ENCODE peak calls at places on chromosome 16, in five cellular contexts. One of them, this sample, is unnamed.

GRCh38 chr16:546909-547770 is 13.1 kb upstream of the PRR35 start:
- DNase-seq in breast epithelium: peak
- DNase-seq in left ventricle myocardium inferior: peak
- DNase-seq in heart right ventricle: peak
- DNase-seq in BE2C: peak
- DNase-seq in this sample: no peak

GRCh38 chr16:28912558-28912957 is 12.5 kb downstream of the RABEP2 start:
- DNase-seq in left ventricle myocardium inferior: no peak
- DNase-seq in heart right ventricle: no peak
- DNase-seq in BE2C: no peak
- DNase-seq in breast epithelium: no peak
- DNase-seq in this sample: no peak

GRCh38 chr16:17970816-17971291 is 365.7 kb downstream of the NPIPA8 start:
- DNase-seq in left ventricle myocardium inferior: no peak
- DNase-seq in breast epithelium: no peak
- DNase-seq in BE2C: no peak
- DNase-seq in heart right ventricle: no peak
- DNase-seq in this sample: no peak

GRCh38 chr16:60729052-60729451 is 1307.2 kb downstream of the CDH8 start:
- DNase-seq in breast epithelium: no peak
- DNase-seq in heart right ventricle: no peak
- DNase-seq in BE2C: no peak
- DNase-seq in left ventricle myocardium inferior: no peak
- DNase-seq in this sample: no peak

GRCh38 chr16:10385725-10386516 is at the start of gene ATF7IP2:
- DNase-seq in heart right ventricle: peak
- DNase-seq in BE2C: peak
- DNase-seq in breast epithelium: peak
- DNase-seq in left ventricle myocardium inferior: peak
- DNase-seq in this sample: no peak

GRCh38 chr16:61195006-61195405 is 841.2 kb downstream of the CDH8 start:
- DNase-seq in breast epithelium: no peak
- DNase-seq in left ventricle myocardium inferior: no peak
- DNase-seq in heart right ventricle: no peak
- DNase-seq in BE2C: no peak
- DNase-seq in this sample: no peak

GRCh38 chr16:67773099-67773498 is 33.3 kb downstream of the RANBP10 start:
- DNase-seq in BE2C: no peak
- DNase-seq in breast epithelium: no peak
- DNase-seq in left ventricle myocardium inferior: peak
- DNase-seq in heart right ventricle: no peak
- DNase-seq in this sample: no peak

GRCh38 chr16:9126609-9127008 is 35.2 kb downstream of the HAPSTR1 start:
- DNase-seq in heart right ventricle: no peak
- DNase-seq in BE2C: no peak
- DNase-seq in breast epithelium: no peak
- DNase-seq in left ventricle myocardium inferior: no peak
- DNase-seq in this sample: no peak

GRCh38 chr16:81697321-81697885 is 81.7 kb upstream of the PLCG2 start:
- DNase-seq in left ventricle myocardium inferior: peak
- DNase-seq in heart right ventricle: peak
- DNase-seq in breast epithelium: peak
- DNase-seq in BE2C: peak
- DNase-seq in this sample: peak

GRCh38 chr16:71853413-71853812 is 7.6 kb downstream of the ATXN1L start:
- DNase-seq in BE2C: no peak
- DNase-seq in breast epithelium: no peak
- DNase-seq in left ventricle myocardium inferior: no peak
- DNase-seq in heart right ventricle: no peak
- DNase-seq in this sample: no peak

GRCh38 chr16:49350265-49351103 is 23.1 kb upstream of the C16orf78 start:
- DNase-seq in breast epithelium: peak
- DNase-seq in heart right ventricle: peak
- DNase-seq in left ventricle myocardium inferior: peak
- DNase-seq in BE2C: peak
- DNase-seq in this sample: no peak

GRCh38 chr16:65102326-65102725 is 19.5 kb downstream of the CDH11 start:
- DNase-seq in breast epithelium: no peak
- DNase-seq in heart right ventricle: no peak
- DNase-seq in left ventricle myocardium inferior: no peak
- DNase-seq in BE2C: no peak
- DNase-seq in this sample: no peak

GRCh38 chr16:82881517-82881916 is 254.7 kb downstream of the CDH13 start:
- DNase-seq in breast epithelium: no peak
- DNase-seq in BE2C: no peak
- DNase-seq in left ventricle myocardium inferior: no peak
- DNase-seq in heart right ventricle: no peak
- DNase-seq in this sample: no peak

GRCh38 chr16:78376452-78376851 is 277.0 kb downstream of the WWOX start:
- DNase-seq in left ventricle myocardium inferior: no peak
- DNase-seq in BE2C: no peak
- DNase-seq in heart right ventricle: no peak
- DNase-seq in breast epithelium: no peak
- DNase-seq in this sample: no peak

GRCh38 chr16:1327619-1327947 is 5.9 kb upstream of the BAIAP3 start:
- DNase-seq in BE2C: no peak
- DNase-seq in left ventricle myocardium inferior: no peak
- DNase-seq in heart right ventricle: no peak
- DNase-seq in breast epithelium: no peak
- DNase-seq in this sample: no peak

GRCh38 chr16:12293017-12293618 is 316.6 kb downstream of the SNX29 start:
- DNase-seq in heart right ventricle: no peak
- DNase-seq in left ventricle myocardium inferior: no peak
- DNase-seq in breast epithelium: no peak
- DNase-seq in BE2C: no peak
- DNase-seq in this sample: no peak

GRCh38 chr16:80541306-80541694 is 507 bp downstream of the DYNLRB2 start:
- DNase-seq in heart right ventricle: no peak
- DNase-seq in BE2C: no peak
- DNase-seq in left ventricle myocardium inferior: no peak
- DNase-seq in breast epithelium: no peak
- DNase-seq in this sample: no peak

GRCh38 chr16:27458196-27458728 is 56.3 kb downstream of the IL21R start:
- DNase-seq in BE2C: no peak
- DNase-seq in left ventricle myocardium inferior: no peak
- DNase-seq in heart right ventricle: no peak
- DNase-seq in breast epithelium: no peak
- DNase-seq in this sample: no peak

GRCh38 chr16:15644306-15644961 is 1.5 kb upstream of the MARF1 start:
- DNase-seq in heart right ventricle: no peak
- DNase-seq in left ventricle myocardium inferior: no peak
- DNase-seq in breast epithelium: no peak
- DNase-seq in BE2C: no peak
- DNase-seq in this sample: no peak

GRCh38 chr16:81599034-81599744 is 154.6 kb downstream of the CMIP start:
- DNase-seq in BE2C: no peak
- DNase-seq in breast epithelium: no peak
- DNase-seq in heart right ventricle: no peak
- DNase-seq in left ventricle myocardium inferior: no peak
- DNase-seq in this sample: peak

GRCh38 chr16:721765-722481 is 977 bp downstream of the ANTKMT start:
- DNase-seq in left ventricle myocardium inferior: no peak
- DNase-seq in breast epithelium: no peak
- DNase-seq in heart right ventricle: peak
- DNase-seq in BE2C: no peak
- DNase-seq in this sample: no peak

GRCh38 chr16:67260426-67261063 is 11.8 kb downstream of the SLC9A5 start:
- DNase-seq in breast epithelium: no peak
- DNase-seq in heart right ventricle: no peak
- DNase-seq in left ventricle myocardium inferior: no peak
- DNase-seq in BE2C: peak
- DNase-seq in this sample: no peak

GRCh38 chr16:53089434-53090270 is 34.9 kb downstream of the CHD9 start:
- DNase-seq in BE2C: no peak
- DNase-seq in left ventricle myocardium inferior: no peak
- DNase-seq in heart right ventricle: no peak
- DNase-seq in breast epithelium: no peak
- DNase-seq in this sample: no peak

GRCh38 chr16:19001788-19002187 is 18.1 kb downstream of the TMC7 start:
- DNase-seq in BE2C: no peak
- DNase-seq in left ventricle myocardium inferior: no peak
- DNase-seq in breast epithelium: no peak
- DNase-seq in heart right ventricle: no peak
- DNase-seq in this sample: no peak

GRCh38 chr16:67740391-67740790 is 21.3 kb upstream of the GFOD2 start:
- DNase-seq in left ventricle myocardium inferior: no peak
- DNase-seq in BE2C: no peak
- DNase-seq in breast epithelium: no peak
- DNase-seq in heart right ventricle: no peak
- DNase-seq in this sample: no peak

GRCh38 chr16:14013571-14014283 is 57.4 kb upstream of the MRTFB start:
- DNase-seq in heart right ventricle: no peak
- DNase-seq in breast epithelium: no peak
- DNase-seq in BE2C: peak
- DNase-seq in left ventricle myocardium inferior: no peak
- DNase-seq in this sample: no peak

GRCh38 chr16:14641877-14642276 is 9.1 kb downstream of the BFAR start:
- DNase-seq in breast epithelium: no peak
- DNase-seq in heart right ventricle: no peak
- DNase-seq in left ventricle myocardium inferior: no peak
- DNase-seq in BE2C: no peak
- DNase-seq in this sample: no peak

GRCh38 chr16:19907161-19907992 is 22.7 kb upstream of the GPRC5B start:
- DNase-seq in BE2C: peak
- DNase-seq in heart right ventricle: peak
- DNase-seq in breast epithelium: no peak
- DNase-seq in left ventricle myocardium inferior: peak
- DNase-seq in this sample: peak

GRCh38 chr16:11722468-11722808 is 20.2 kb downstream of the TXNDC11 start:
- DNase-seq in BE2C: no peak
- DNase-seq in heart right ventricle: no peak
- DNase-seq in left ventricle myocardium inferior: no peak
- DNase-seq in breast epithelium: no peak
- DNase-seq in this sample: no peak

GRCh38 chr16:80599466-80599865 is 58.7 kb downstream of the DYNLRB2 start:
- DNase-seq in breast epithelium: no peak
- DNase-seq in BE2C: no peak
- DNase-seq in heart right ventricle: no peak
- DNase-seq in left ventricle myocardium inferior: no peak
- DNase-seq in this sample: no peak

GRCh38 chr16:72938426-72939164 is 109.3 kb downstream of the ZFHX3 start:
- DNase-seq in left ventricle myocardium inferior: peak
- DNase-seq in heart right ventricle: peak
- DNase-seq in BE2C: peak
- DNase-seq in breast epithelium: peak
- DNase-seq in this sample: peak

GRCh38 chr16:65959978-65960377 is 406.5 kb upstream of the CDH5 start:
- DNase-seq in BE2C: no peak
- DNase-seq in heart right ventricle: no peak
- DNase-seq in left ventricle myocardium inferior: no peak
- DNase-seq in breast epithelium: no peak
- DNase-seq in this sample: no peak

GRCh38 chr16:53841884-53842283 is 137.9 kb downstream of the FTO start:
- DNase-seq in heart right ventricle: no peak
- DNase-seq in breast epithelium: no peak
- DNase-seq in left ventricle myocardium inferior: no peak
- DNase-seq in BE2C: no peak
- DNase-seq in this sample: no peak

GRCh38 chr16:11535494-11535893 is 51.2 kb downstream of the LITAF start:
- DNase-seq in left ventricle myocardium inferior: no peak
- DNase-seq in BE2C: no peak
- DNase-seq in breast epithelium: no peak
- DNase-seq in heart right ventricle: no peak
- DNase-seq in this sample: peak

GRCh38 chr16:82061861-82062525 is 26.9 kb downstream of the HSD17B2 start:
- DNase-seq in left ventricle myocardium inferior: no peak
- DNase-seq in BE2C: no peak
- DNase-seq in breast epithelium: no peak
- DNase-seq in heart right ventricle: no peak
- DNase-seq in this sample: no peak

GRCh38 chr16:8863594-8864424 is 5.0 kb downstream of the CARHSP1 start:
- DNase-seq in BE2C: peak
- DNase-seq in heart right ventricle: peak
- DNase-seq in breast epithelium: no peak
- DNase-seq in left ventricle myocardium inferior: peak
- DNase-seq in this sample: no peak

GRCh38 chr16:29962344-29962994 is 590 bp downstream of the TMEM219 start:
- DNase-seq in heart right ventricle: no peak
- DNase-seq in breast epithelium: no peak
- DNase-seq in BE2C: no peak
- DNase-seq in left ventricle myocardium inferior: no peak
- DNase-seq in this sample: no peak

GRCh38 chr16:15897834-15898254 is 9.4 kb upstream of the CEP20 start:
- DNase-seq in heart right ventricle: no peak
- DNase-seq in left ventricle myocardium inferior: no peak
- DNase-seq in BE2C: no peak
- DNase-seq in breast epithelium: no peak
- DNase-seq in this sample: no peak

GRCh38 chr16:50549561-50549915 is 1.3 kb downstream of the NKD1 start:
- DNase-seq in left ventricle myocardium inferior: no peak
- DNase-seq in heart right ventricle: no peak
- DNase-seq in BE2C: no peak
- DNase-seq in breast epithelium: no peak
- DNase-seq in this sample: no peak
- H3K4me3 ChIP-seq in left ventricle myocardium inferior: no peak
- H3K4me3 ChIP-seq in heart right ventricle: no peak
- H3K4me3 ChIP-seq in BE2C: no peak
- H3K4me3 ChIP-seq in breast epithelium: peak
- H3K4me3 ChIP-seq in this sample: no peak

DNA sequence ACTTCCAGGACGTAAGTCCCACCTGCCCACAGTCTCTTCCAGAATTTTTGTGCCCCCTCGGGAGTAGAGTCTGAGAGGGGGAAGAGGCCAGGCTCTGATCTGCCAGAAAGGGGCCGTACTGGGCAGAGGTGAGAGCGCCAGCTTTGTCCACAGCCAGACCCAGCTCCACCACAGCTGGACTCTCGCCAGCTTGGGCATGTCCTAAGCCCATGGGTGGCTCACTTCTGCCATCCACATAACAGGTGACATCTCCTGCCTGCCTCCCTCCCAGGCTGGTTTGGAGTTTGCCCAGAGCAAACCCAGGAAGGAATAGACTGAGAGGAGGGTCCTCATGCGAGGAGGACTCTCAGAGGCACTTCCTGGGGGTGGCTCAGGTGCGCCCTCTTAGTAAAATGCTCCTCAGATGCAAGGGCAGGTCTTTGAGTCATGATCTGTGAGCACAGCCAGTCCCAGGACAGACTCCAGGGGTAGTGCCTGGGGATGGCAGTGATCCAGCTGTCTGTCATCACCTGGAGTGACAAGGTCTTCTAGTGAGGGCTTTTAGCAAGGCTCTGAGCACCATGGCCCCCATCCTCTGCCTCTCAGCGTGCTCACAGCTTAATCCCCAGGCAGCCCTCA is 89.2 kb downstream of the AMFR start:
- DNase-seq in left ventricle myocardium inferior: peak
- DNase-seq in BE2C: no peak
- DNase-seq in breast epithelium: no peak
- DNase-seq in heart right ventricle: peak
- DNase-seq in this sample: no peak
- TF ChIP-seq CTCF in left ventricle myocardium inferior: no peak
- TF ChIP-seq CTCF in BE2C: no peak
- TF ChIP-seq CTCF in breast epithelium: no peak
- TF ChIP-seq CTCF in heart right ventricle: no peak
- TF ChIP-seq CTCF in this sample: no peak

GRCh38 chr16:89706446-89707260 is 5.1 kb upstream of the SPATA2L start:
- DNase-seq in breast epithelium: no peak
- DNase-seq in BE2C: no peak
- DNase-seq in heart right ventricle: no peak
- DNase-seq in left ventricle myocardium inferior: no peak
- DNase-seq in this sample: no peak
- H3K4me3 ChIP-seq in breast epithelium: peak
- H3K4me3 ChIP-seq in BE2C: peak
- H3K4me3 ChIP-seq in heart right ventricle: no peak
- H3K4me3 ChIP-seq in left ventricle myocardium inferior: no peak
- H3K4me3 ChIP-seq in this sample: no peak

GRCh38 chr16:74290356-74290755 is 6.3 kb upstream of the PSMD7 start:
- DNase-seq in left ventricle myocardium inferior: no peak
- DNase-seq in breast epithelium: no peak
- DNase-seq in BE2C: no peak
- DNase-seq in heart right ventricle: no peak
- DNase-seq in this sample: no peak
- TF ChIP-seq CTCF in left ventricle myocardium inferior: no peak
- TF ChIP-seq CTCF in breast epithelium: no peak
- TF ChIP-seq CTCF in BE2C: no peak
- TF ChIP-seq CTCF in heart right ventricle: no peak
- TF ChIP-seq CTCF in this sample: no peak